ENCODE peak calls at places on chromosome 18, in six cellular contexts. D is WTC11, V is Daoy, J is mucosa of gallbladder, K is ELF-1, R is GOT3. Q is an unnamed sample.

GRCh38 chr18:77131652-77132368 is 773 bp downstream of the MBP start:
- DNase-seq in V (no peak), D (peak), J (peak), R (no peak), K (peak), Q (no peak)

GRCh38 chr18:73785276-73785675 is 362.4 kb downstream of the FBXO15 start:
- DNase-seq in R (no peak), J (no peak), D (no peak), V (no peak), K (no peak), Q (no peak)

GRCh38 chr18:55233850-55234249 is 274.6 kb upstream of the CCDC68 start:
- DNase-seq in J (no peak), V (no peak), K (no peak), R (no peak), D (no peak), Q (no peak)

GRCh38 chr18:56575819-56576663 is 62.4 kb downstream of the TXNL1 start:
- DNase-seq in V (peak), R (no peak), D (no peak), J (no peak), K (no peak), Q (no peak)

GRCh38 chr18:37332764-37333420 is 232.7 kb downstream of the CELF4 start:
- DNase-seq in D (no peak), J (no peak), R (no peak), V (no peak), K (no peak), Q (no peak)

GRCh38 chr18:22872894-22873537 is 60.1 kb upstream of the RBBP8 start:
- DNase-seq in R (no peak), D (no peak), V (no peak), J (no peak), K (no peak), Q (no peak)

GRCh38 chr18:34707670-34708069 is 2.4 kb upstream of the DTNA start:
- DNase-seq in J (peak), D (no peak), V (peak), K (peak), R (peak), Q (no peak)

GRCh38 chr18:25282282-25282681 is 69.7 kb downstream of the ZNF521 start:
- DNase-seq in D (no peak), J (peak), R (no peak), V (no peak), K (no peak), Q (no peak)

GRCh38 chr18:10351221-10351795 is 103.1 kb upstream of the APCDD1 start:
- DNase-seq in D (no peak), R (no peak), K (no peak), V (no peak), J (no peak), Q (no peak)

GRCh38 chr18:5527603-5528002 is 16.2 kb downstream of the EPB41L3 start:
- DNase-seq in V (peak), R (no peak), J (peak), D (no peak), K (no peak), Q (no peak)

GRCh38 chr18:21112140-21112473 is 494 bp upstream of the ROCK1 start:
- DNase-seq in K (no peak), D (no peak), V (no peak), J (no peak), R (no peak), Q (no peak)

GRCh38 chr18:23422751-23423418 is 30.2 kb upstream of the RIOK3 start:
- DNase-seq in J (peak), D (no peak), R (no peak), V (peak), K (no peak), Q (no peak)

GRCh38 chr18:2547477-2548087 is 23.7 kb downstream of the METTL4 start:
- DNase-seq in K (no peak), J (no peak), D (no peak), V (peak), R (no peak), Q (no peak)

GRCh38 chr18:45413180-45413836 is 202.0 kb upstream of the SLC14A2 start:
- DNase-seq in K (no peak), V (no peak), R (no peak), D (no peak), J (no peak), Q (no peak)

GRCh38 chr18:79792096-79792987 is 5.4 kb upstream of the KCNG2 start:
- DNase-seq in J (no peak), K (no peak), V (no peak), D (no peak), R (no peak), Q (no peak)

GRCh38 chr18:77037533-77037932 is 95.0 kb downstream of the MBP start:
- DNase-seq in R (no peak), D (no peak), K (no peak), J (no peak), V (no peak), Q (no peak)

Q was measured in H9.